ENCODE peak calls at places on chromosomes 2 and 18, in nine cellular contexts. B is EH; A is MCF 10A; T is EL; X is cerebellum; E is activated naive CD4-positive, alpha-beta T cell treated with Interleukin-2 at 50 U/mL for 16 hours; Q is hepatic stellate cell; P is CD8-positive, alpha-beta memory T cell; S is effector memory CD4-positive, alpha-beta T cell. C is an unnamed sample.

GRCh38 chr18:49813321-49814146 is at the start of gene ACAA2:
- DNase-seq in B (peak), A (peak), T (peak), X (peak), E (peak), Q (peak), P (peak), S (peak), C (peak)

GRCh38 chr2:63594622-63595021 is 5.9 kb downstream of the MDH1 start:
- DNase-seq in B (no peak), A (no peak), T (peak), X (no peak), E (no peak), Q (no peak), P (no peak), S (no peak), C (peak)

GRCh38 chr18:23719634-23720201 is 30.5 kb downstream of the LAMA3 start:
- DNase-seq in B (peak), A (peak), T (peak), X (no peak), E (no peak), Q (peak), P (no peak), S (no peak), C (peak)

GRCh38 chr2:8514274-8514662 is 167.6 kb upstream of the ID2 start:
- DNase-seq in B (no peak), A (no peak), T (no peak), X (no peak), E (no peak), Q (no peak), P (no peak), S (no peak), C (no peak)

GRCh38 chr2:232473467-232473890 is 14.2 kb downstream of the ECEL1 start:
- DNase-seq in B (peak), A (peak), T (no peak), X (no peak), E (no peak), Q (no peak), P (no peak), S (no peak), C (no peak)

GRCh38 chr18:40357536-40357935 is 1597.5 kb upstream of the PIK3C3 start:
- DNase-seq in B (no peak), A (no peak), T (no peak), X (no peak), E (no peak), Q (no peak), P (no peak), S (no peak), C (no peak)

GRCh38 chr18:54388203-54389142 is 30.8 kb downstream of the C18orf54 start:
- DNase-seq in B (peak), A (peak), T (peak), X (no peak), E (no peak), Q (peak), P (no peak), S (no peak), C (peak)

GRCh38 chr2:224009605-224010330 is 29.3 kb downstream of the SERPINE2 start:
- DNase-seq in B (peak), A (peak), T (peak), X (no peak), E (no peak), Q (peak), P (no peak), S (no peak), C (no peak)

GRCh38 chr2:53170463-53170862 is 597.1 kb upstream of the CHAC2 start:
- DNase-seq in B (no peak), A (no peak), T (peak), X (no peak), E (no peak), Q (no peak), P (no peak), S (no peak), C (no peak)

GRCh38 chr2:28348149-28348567 is 44.5 kb upstream of the FOSL2 start:
- DNase-seq in B (no peak), A (no peak), T (no peak), X (no peak), E (peak), Q (no peak), P (peak), S (peak), C (no peak)

GRCh38 chr2:54603357-54603756 is 120.1 kb upstream of the EML6 start:
- DNase-seq in B (peak), A (no peak), T (no peak), X (no peak), E (no peak), Q (no peak), P (no peak), S (no peak), C (no peak)

GRCh38 chr2:174664084-174664759 is 66.6 kb upstream of the WIPF1 start:
- DNase-seq in B (peak), A (no peak), T (peak), X (no peak), E (no peak), Q (no peak), P (no peak), S (no peak), C (no peak)

GRCh38 chr2:172096661-172097547 is 5.8 kb downstream of the DLX2 start:
- DNase-seq in B (peak), A (peak), T (peak), X (no peak), E (no peak), Q (peak), P (no peak), S (no peak), C (no peak)

GRCh38 chr2:86336350-86337234 is 834 bp downstream of the REEP1 start:
- DNase-seq in B (no peak), A (no peak), T (no peak), X (peak), E (peak), Q (no peak), P (no peak), S (no peak), C (no peak)

GRCh38 chr2:98793275-98793674 is 62.3 kb upstream of the MGAT4A start:
- DNase-seq in B (no peak), A (no peak), T (peak), X (no peak), E (no peak), Q (no peak), P (no peak), S (no peak), C (no peak)

GRCh38 chr2:172736419-172737174 is 952 bp downstream of the RAPGEF4 start:
- DNase-seq in B (no peak), A (no peak), T (no peak), X (peak), E (no peak), Q (no peak), P (no peak), S (no peak), C (no peak)

GRCh38 chr2:74290466-74291216 is 52.6 kb downstream of the SLC4A5 start:
- DNase-seq in B (no peak), A (no peak), T (no peak), X (no peak), E (peak), Q (no peak), P (no peak), S (peak), C (no peak)

GRCh38 chr18:22047485-22047884 is 121.9 kb upstream of the GATA6 start:
- DNase-seq in B (no peak), A (no peak), T (no peak), X (no peak), E (no peak), Q (no peak), P (no peak), S (no peak), C (no peak)

GRCh38 chr2:56155188-56155587 is 28.6 kb upstream of the CCDC85A start:
- DNase-seq in B (no peak), A (no peak), T (no peak), X (no peak), E (no peak), Q (no peak), P (no peak), S (no peak), C (no peak)

C was measured in HepG2.